ENCODE peak calls at places on chromosomes 13 and 19, in ten cellular contexts. E, I, W, S, P, Y, M, V, H and X are unnamed samples.

GRCh38 chr13:51734786-51735185 is 69.2 kb downstream of the DHRS12 start:
- DNase-seq in Y (no peak), I (no peak), S (no peak), E (no peak), M (no peak), V (no peak), H (no peak), W (peak; percentile 59), P (no peak), X (no peak)

GRCh38 chr13:75693227-75693626 is 57.1 kb downstream of the LMO7 start:
- DNase-seq in I (no peak), M (no peak), H (no peak), Y (no peak), S (no peak), W (no peak), V (no peak), P (no peak), E (no peak), X (no peak)

GRCh38 chr13:36673838-36674326 is at the start of gene SERTM1:
- DNase-seq in E (no peak), H (no peak), M (no peak), Y (peak; percentile 56), I (no peak), S (no peak), V (peak; percentile 60), P (peak; percentile 56), W (no peak), X (peak; percentile 25)

GRCh38 chr13:28582225-28582891 is 76.6 kb upstream of the POMP start:
- DNase-seq in E (no peak), W (no peak), M (no peak), P (no peak), I (no peak), S (no peak), V (no peak), H (no peak), Y (no peak), X (no peak)

GRCh38 chr19:1851581-1852293 is 3.5 kb upstream of the REXO1 start:
- DNase-seq in P (peak; percentile 91), M (no peak), H (peak; percentile 56), W (no peak), E (no peak), S (no peak), V (no peak), I (no peak), Y (no peak), X (peak; percentile 70)

GRCh38 chr13:90800082-90800746 is 547.3 kb upstream of the MIR17HG start:
- DNase-seq in Y (no peak), I (no peak), V (peak; percentile 1), P (no peak), S (no peak), M (no peak), H (no peak), W (no peak), E (no peak), X (no peak)

GRCh38 chr13:111924676-111925075 is 142.3 kb upstream of the SOX1 start:
- DNase-seq in I (no peak), V (no peak), Y (no peak), W (no peak), M (no peak), H (no peak), P (no peak), S (no peak), E (no peak), X (no peak)

GRCh38 chr19:45254044-45254531 is 3.0 kb downstream of the MARK4 start:
- DNase-seq in H (no peak), Y (peak; percentile 17), E (no peak), P (no peak), S (no peak), V (no peak), I (no peak), W (no peak), M (no peak), X (no peak)

GRCh38 chr19:7333198-7334118 is 15.3 kb upstream of the ARHGEF18 start:
- DNase-seq in V (no peak), S (no peak), Y (no peak), E (no peak), M (peak; percentile 54), H (no peak), P (no peak), I (no peak), W (no peak), X (no peak)

GRCh38 chr19:17797397-17798201 is 2.7 kb downstream of the B3GNT3 start:
- DNase-seq in I (no peak), V (no peak), H (no peak), P (no peak), S (no peak), E (no peak), Y (no peak), W (no peak), M (no peak), X (no peak)

GRCh38 chr19:17209126-17210036 is 5.8 kb upstream of the USE1 start:
- DNase-seq in H (peak; percentile 23), E (no peak), Y (no peak), M (no peak), P (no peak), I (no peak), V (no peak), S (no peak), W (peak; percentile 23), X (no peak)

GRCh38 chr19:5949792-5950305 is 28.1 kb downstream of the RANBP3 start:
- DNase-seq in S (no peak), V (no peak), Y (no peak), M (no peak), I (no peak), P (peak; percentile 35), E (no peak), H (no peak), W (no peak), X (peak; percentile 66)

GRCh38 chr19:1746401-1747284 is 6.7 kb upstream of the ONECUT3 start:
- DNase-seq in V (no peak), Y (no peak), H (no peak), S (no peak), M (no peak), W (peak; percentile 7), I (peak; percentile 9), P (no peak), E (no peak), X (no peak)

GRCh38 chr13:50537029-50537428 is 306.5 kb downstream of the DLEU7 start:
- DNase-seq in S (no peak), M (no peak), I (no peak), P (no peak), V (no peak), H (no peak), E (no peak), W (no peak), Y (no peak), X (no peak)

GRCh38 chr13:34864650-34865049 is 77.4 kb upstream of the NBEA start:
- DNase-seq in M (no peak), P (no peak), V (no peak), H (no peak), Y (no peak), W (peak; percentile 2), I (no peak), E (no peak), S (no peak), X (no peak)

GRCh38 chr19:47381653-47382279 is 32.7 kb downstream of the DHX34 start:
- DNase-seq in S (peak; percentile 10), E (no peak), W (no peak), V (no peak), P (no peak), Y (no peak), I (no peak), H (no peak), M (no peak), X (no peak)

GRCh38 chr13:34719060-34719875 is 222.8 kb upstream of the NBEA start:
- DNase-seq in E (no peak), H (no peak), M (no peak), W (no peak), V (no peak), I (no peak), P (peak; percentile 86), S (no peak), Y (no peak), X (no peak)

GRCh38 chr13:48660356-48661076 is 6.8 kb downstream of the CYSLTR2 start:
- DNase-seq in I (no peak), P (no peak), S (no peak), H (no peak), M (no peak), W (no peak), E (no peak), Y (no peak), V (no peak), X (no peak)

GRCh38 chr19:996051-996838 is 4.0 kb upstream of the GRIN3B start:
- DNase-seq in V (no peak), E (no peak), H (peak; percentile 35), Y (no peak), M (no peak), S (peak; percentile 57), W (peak; percentile 37), I (peak; percentile 45), P (peak; percentile 65), X (peak; percentile 62)

GRCh38 chr19:41821003-41821735 is 23.3 kb downstream of the LYPD4 start:
- DNase-seq in E (no peak), P (peak; percentile 69), W (no peak), I (peak; percentile 17), V (no peak), H (no peak), S (no peak), M (no peak), Y (no peak), X (peak; percentile 46)

GRCh38 chr19:49884109-49884508 is 6.6 kb downstream of the TBC1D17 start:
- DNase-seq in Y (no peak), I (no peak), S (no peak), H (no peak), V (no peak), P (no peak), M (peak; percentile 66), W (no peak), E (no peak), X (no peak)

GRCh38 chr19:2974342-2974932 is 2.9 kb upstream of the TLE6 start:
- DNase-seq in H (no peak), V (peak; percentile 20), W (no peak), P (no peak), S (no peak), M (peak; percentile 78), Y (no peak), I (peak; percentile 32), E (no peak), X (no peak)

GRCh38 chr19:5452594-5453565 is 2.3 kb upstream of the ZNRF4 start:
- DNase-seq in M (no peak), P (no peak), H (no peak), V (no peak), W (peak; percentile 8), E (no peak), S (no peak), Y (no peak), I (peak; percentile 26), X (no peak)